ENCODE peak calls at places on chromosomes 6 and 20, in eight cellular contexts. One of them, this sample, is unnamed.

GRCh38 chr6:159107451-159108260 is 61.5 kb upstream of the FNDC1 start:
- DNase-seq in lower leg skin: no peak
- DNase-seq in lung: no peak
- DNase-seq in adrenal gland: no peak
- DNase-seq in upper lobe of right lung: no peak
- DNase-seq in MG63: no peak
- DNase-seq in GM23248: no peak
- DNase-seq in mammary epithelial cell: no peak
- DNase-seq in this sample: peak; percentile 93

GRCh38 chr6:104573372-104573771 is 286.3 kb downstream of the HACE1 start:
- DNase-seq in lower leg skin: no peak
- DNase-seq in lung: no peak
- DNase-seq in adrenal gland: no peak
- DNase-seq in upper lobe of right lung: no peak
- DNase-seq in MG63: no peak
- DNase-seq in GM23248: no peak
- DNase-seq in mammary epithelial cell: no peak
- DNase-seq in this sample: no peak

GRCh38 chr6:127776320-127776719 is 124.5 kb downstream of the THEMIS start:
- DNase-seq in lower leg skin: no peak
- DNase-seq in lung: no peak
- DNase-seq in adrenal gland: no peak
- DNase-seq in upper lobe of right lung: no peak
- DNase-seq in MG63: no peak
- DNase-seq in GM23248: no peak
- DNase-seq in mammary epithelial cell: no peak
- DNase-seq in this sample: no peak

GRCh38 chr6:90170601-90171000 is 126.0 kb downstream of the BACH2 start:
- DNase-seq in lower leg skin: no peak
- DNase-seq in lung: no peak
- DNase-seq in adrenal gland: no peak
- DNase-seq in upper lobe of right lung: no peak
- DNase-seq in MG63: no peak
- DNase-seq in GM23248: no peak
- DNase-seq in mammary epithelial cell: no peak
- DNase-seq in this sample: no peak

GRCh38 chr6:147434508-147434907 is 74.0 kb upstream of the SAMD5 start:
- DNase-seq in lower leg skin: no peak
- DNase-seq in lung: no peak
- DNase-seq in adrenal gland: no peak
- DNase-seq in upper lobe of right lung: no peak
- DNase-seq in MG63: peak; percentile 49
- DNase-seq in GM23248: peak; percentile 2
- DNase-seq in mammary epithelial cell: peak; percentile 74
- DNase-seq in this sample: no peak

GRCh38 chr6:22302828-22303227 is 6.0 kb upstream of the PRL start:
- DNase-seq in lower leg skin: no peak
- DNase-seq in lung: no peak
- DNase-seq in adrenal gland: no peak
- DNase-seq in upper lobe of right lung: no peak
- DNase-seq in MG63: no peak
- DNase-seq in GM23248: peak; percentile 3
- DNase-seq in mammary epithelial cell: no peak
- DNase-seq in this sample: no peak

GRCh38 chr20:61922936-61923335 is 142.7 kb downstream of the TAF4 start:
- DNase-seq in lower leg skin: no peak
- DNase-seq in lung: no peak
- DNase-seq in adrenal gland: no peak
- DNase-seq in upper lobe of right lung: peak; percentile 40
- DNase-seq in MG63: no peak
- DNase-seq in GM23248: no peak
- DNase-seq in mammary epithelial cell: no peak
- DNase-seq in this sample: peak; percentile 41

GRCh38 chr6:158703121-158703839 is 53.4 kb downstream of the SYTL3 start:
- DNase-seq in lower leg skin: peak; percentile 59
- DNase-seq in lung: no peak
- DNase-seq in adrenal gland: no peak
- DNase-seq in upper lobe of right lung: no peak
- DNase-seq in MG63: no peak
- DNase-seq in GM23248: no peak
- DNase-seq in mammary epithelial cell: no peak
- DNase-seq in this sample: peak; percentile 76

GRCh38 chr6:158008894-158009891 is 27.5 kb downstream of the SYNJ2 start:
- DNase-seq in lower leg skin: no peak
- DNase-seq in lung: no peak
- DNase-seq in adrenal gland: peak; percentile 90
- DNase-seq in upper lobe of right lung: peak; percentile 68
- DNase-seq in MG63: peak; percentile 88
- DNase-seq in GM23248: peak; percentile 84
- DNase-seq in mammary epithelial cell: peak; percentile 17
- DNase-seq in this sample: peak; percentile 80

GRCh38 chr20:57440678-57441509 is 49.7 kb downstream of the RBM38 start:
- DNase-seq in lower leg skin: peak; percentile 35
- DNase-seq in lung: peak; percentile 63
- DNase-seq in adrenal gland: peak; percentile 84
- DNase-seq in upper lobe of right lung: peak; percentile 88
- DNase-seq in MG63: peak; percentile 92
- DNase-seq in GM23248: peak; percentile 71
- DNase-seq in mammary epithelial cell: no peak
- DNase-seq in this sample: peak; percentile 86

GRCh38 chr6:128981716-128982115 is 98.8 kb downstream of the LAMA2 start:
- DNase-seq in lower leg skin: no peak
- DNase-seq in lung: no peak
- DNase-seq in adrenal gland: no peak
- DNase-seq in upper lobe of right lung: no peak
- DNase-seq in MG63: no peak
- DNase-seq in GM23248: no peak
- DNase-seq in mammary epithelial cell: peak; percentile 34
- DNase-seq in this sample: no peak

GRCh38 chr20:39968495-39968894 is 720.5 kb downstream of the MAFB start:
- DNase-seq in lower leg skin: no peak
- DNase-seq in lung: no peak
- DNase-seq in adrenal gland: no peak
- DNase-seq in upper lobe of right lung: no peak
- DNase-seq in MG63: no peak
- DNase-seq in GM23248: no peak
- DNase-seq in mammary epithelial cell: no peak
- DNase-seq in this sample: no peak

GRCh38 chr6:148317739-148318138 is 24.9 kb upstream of the SASH1 start:
- DNase-seq in lower leg skin: no peak
- DNase-seq in lung: no peak
- DNase-seq in adrenal gland: no peak
- DNase-seq in upper lobe of right lung: no peak
- DNase-seq in MG63: no peak
- DNase-seq in GM23248: no peak
- DNase-seq in mammary epithelial cell: no peak
- DNase-seq in this sample: no peak

GRCh38 chr6:121522265-121522664 is 86.8 kb downstream of the GJA1 start:
- DNase-seq in lower leg skin: peak; percentile 42
- DNase-seq in lung: no peak
- DNase-seq in adrenal gland: peak; percentile 75
- DNase-seq in upper lobe of right lung: no peak
- DNase-seq in MG63: peak; percentile 83
- DNase-seq in GM23248: peak; percentile 96
- DNase-seq in mammary epithelial cell: peak; percentile 93
- DNase-seq in this sample: no peak

GRCh38 chr6:85449388-85449817 is 480 bp upstream of the NT5E start:
- DNase-seq in lower leg skin: no peak
- DNase-seq in lung: no peak
- DNase-seq in adrenal gland: no peak
- DNase-seq in upper lobe of right lung: no peak
- DNase-seq in MG63: peak; percentile 65
- DNase-seq in GM23248: peak; percentile 86
- DNase-seq in mammary epithelial cell: peak; percentile 80
- DNase-seq in this sample: peak; percentile 84

DNA sequence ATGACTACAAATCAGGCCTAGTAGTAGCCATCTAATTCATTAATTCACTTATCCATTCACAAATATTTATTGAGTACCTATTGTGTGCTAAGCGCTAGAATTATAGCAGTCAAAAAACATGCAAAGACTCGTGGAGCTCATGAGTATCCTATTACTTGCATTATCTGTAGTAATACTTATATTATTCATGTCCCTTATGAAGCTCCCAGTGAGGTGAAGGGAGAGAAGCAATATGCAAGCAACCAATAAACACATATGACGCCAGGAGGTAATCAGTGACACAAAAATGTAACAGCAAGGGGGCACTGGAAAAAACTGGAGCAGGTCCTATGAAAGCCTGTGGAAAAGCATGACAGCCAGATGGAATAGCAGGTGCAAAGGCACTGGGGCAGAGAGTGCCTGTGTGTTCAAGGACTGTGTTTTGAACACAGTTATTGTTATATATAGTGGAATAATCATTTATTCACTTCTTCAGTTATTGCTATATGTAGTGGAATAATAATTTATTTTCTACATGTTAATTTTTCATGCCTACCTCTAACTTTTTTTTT is 109.5 kb downstream of the KIF13A start:
- DNase-seq in lower leg skin: no peak
- DNase-seq in lung: no peak
- DNase-seq in adrenal gland: no peak
- DNase-seq in upper lobe of right lung: no peak
- DNase-seq in MG63: no peak
- DNase-seq in GM23248: no peak
- DNase-seq in mammary epithelial cell: no peak
- DNase-seq in this sample: no peak
- H3K4me3 ChIP-seq in lower leg skin: no peak overlapping the region
- H3K4me3 ChIP-seq in lung: no peak overlapping the region
- H3K4me3 ChIP-seq in adrenal gland: no peak overlapping the region
- H3K4me3 ChIP-seq in upper lobe of right lung: no peak overlapping the region
- H3K4me3 ChIP-seq in MG63: no peak overlapping the region
- H3K4me3 ChIP-seq in GM23248: no peak overlapping the region
- H3K4me3 ChIP-seq in mammary epithelial cell: no peak overlapping the region
- H3K4me3 ChIP-seq in this sample: no peak overlapping the region

GRCh38 chr20:34703573-34704176 is 469 bp upstream of the TP53INP2 start:
- DNase-seq in lower leg skin: peak; percentile 25
- DNase-seq in lung: no peak
- DNase-seq in adrenal gland: peak; percentile 44
- DNase-seq in upper lobe of right lung: no peak
- DNase-seq in MG63: no peak
- DNase-seq in GM23248: peak; percentile 58
- DNase-seq in mammary epithelial cell: peak; percentile 40
- DNase-seq in this sample: no peak

GRCh38 chr20:34705008-34705382 is 851 bp downstream of the TP53INP2 start:
- DNase-seq in lower leg skin: no peak
- DNase-seq in lung: no peak
- DNase-seq in adrenal gland: no peak
- DNase-seq in upper lobe of right lung: no peak
- DNase-seq in MG63: no peak
- DNase-seq in GM23248: no peak
- DNase-seq in mammary epithelial cell: no peak
- DNase-seq in this sample: no peak

GRCh38 chr20:34701405-34702085 is 2.6 kb upstream of the TP53INP2 start:
- DNase-seq in lower leg skin: no peak
- DNase-seq in lung: no peak
- DNase-seq in adrenal gland: no peak
- DNase-seq in upper lobe of right lung: no peak
- DNase-seq in MG63: no peak
- DNase-seq in GM23248: no peak
- DNase-seq in mammary epithelial cell: no peak
- DNase-seq in this sample: no peak

GRCh38 chr20:34704177-34705007 is at the start of gene TP53INP2:
- DNase-seq in lower leg skin: peak; percentile 92
- DNase-seq in lung: peak; percentile 92
- DNase-seq in adrenal gland: peak; percentile 99
- DNase-seq in upper lobe of right lung: peak; percentile 96
- DNase-seq in MG63: peak; percentile 80
- DNase-seq in GM23248: peak; percentile 98
- DNase-seq in mammary epithelial cell: peak; percentile 69
- DNase-seq in this sample: peak; percentile 95

DNA sequence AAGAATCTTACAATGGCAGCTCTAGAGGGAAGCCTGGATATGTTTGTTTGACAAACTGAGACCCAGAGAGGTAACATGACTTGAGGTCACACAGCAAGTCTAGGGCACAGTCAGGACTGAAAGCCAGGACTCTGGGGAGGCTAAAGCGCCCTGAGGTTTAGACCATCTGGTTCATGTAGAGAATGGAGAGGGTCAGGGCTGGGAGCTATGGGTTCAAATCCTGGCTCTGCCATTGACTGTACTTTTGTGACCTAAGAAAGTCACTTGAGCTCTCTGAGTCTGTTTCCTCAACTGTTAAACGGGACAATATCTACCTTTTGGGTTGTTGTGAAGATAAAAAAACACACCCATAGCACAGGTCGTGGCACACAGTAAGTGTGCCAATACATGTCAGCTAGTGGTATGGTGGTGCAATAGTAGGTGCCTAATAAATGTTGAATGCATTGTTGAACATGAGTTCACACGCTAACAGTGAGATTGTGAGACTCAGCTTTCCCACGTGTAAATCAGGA is 1.0 kb upstream of the TP53INP2 start:
- DNase-seq in lower leg skin: no peak
- DNase-seq in lung: no peak
- DNase-seq in adrenal gland: no peak
- DNase-seq in upper lobe of right lung: no peak
- DNase-seq in MG63: no peak
- DNase-seq in GM23248: no peak
- DNase-seq in mammary epithelial cell: no peak
- DNase-seq in this sample: no peak
- H3K4me3 ChIP-seq in lower leg skin: no peak overlapping the region
- H3K4me3 ChIP-seq in lung: no peak overlapping the region
- H3K4me3 ChIP-seq in adrenal gland: peak overlapping the region; percentile 92
- H3K4me3 ChIP-seq in upper lobe of right lung: peak overlapping the region; percentile 72
- H3K4me3 ChIP-seq in MG63: peak overlapping the region; percentile 51
- H3K4me3 ChIP-seq in GM23248: peak overlapping the region; percentile 88
- H3K4me3 ChIP-seq in mammary epithelial cell: peak overlapping the region; percentile 49
- H3K4me3 ChIP-seq in this sample: peak overlapping the region; percentile 73

GRCh38 chr6:108134213-108134973 is 31.4 kb upstream of the NR2E1 start:
- DNase-seq in lower leg skin: no peak
- DNase-seq in lung: no peak
- DNase-seq in adrenal gland: no peak
- DNase-seq in upper lobe of right lung: no peak
- DNase-seq in MG63: no peak
- DNase-seq in GM23248: no peak
- DNase-seq in mammary epithelial cell: no peak
- DNase-seq in this sample: no peak
- H3K4me3 ChIP-seq in lower leg skin: no peak overlapping the region
- H3K4me3 ChIP-seq in lung: no peak overlapping the region
- H3K4me3 ChIP-seq in adrenal gland: peak overlapping the region; percentile 56
- H3K4me3 ChIP-seq in upper lobe of right lung: peak overlapping the region; percentile 39
- H3K4me3 ChIP-seq in MG63: no peak overlapping the region
- H3K4me3 ChIP-seq in GM23248: peak overlapping the region; percentile 68
- H3K4me3 ChIP-seq in mammary epithelial cell: peak overlapping the region; percentile 27
- H3K4me3 ChIP-seq in this sample: no peak overlapping the region

DNA sequence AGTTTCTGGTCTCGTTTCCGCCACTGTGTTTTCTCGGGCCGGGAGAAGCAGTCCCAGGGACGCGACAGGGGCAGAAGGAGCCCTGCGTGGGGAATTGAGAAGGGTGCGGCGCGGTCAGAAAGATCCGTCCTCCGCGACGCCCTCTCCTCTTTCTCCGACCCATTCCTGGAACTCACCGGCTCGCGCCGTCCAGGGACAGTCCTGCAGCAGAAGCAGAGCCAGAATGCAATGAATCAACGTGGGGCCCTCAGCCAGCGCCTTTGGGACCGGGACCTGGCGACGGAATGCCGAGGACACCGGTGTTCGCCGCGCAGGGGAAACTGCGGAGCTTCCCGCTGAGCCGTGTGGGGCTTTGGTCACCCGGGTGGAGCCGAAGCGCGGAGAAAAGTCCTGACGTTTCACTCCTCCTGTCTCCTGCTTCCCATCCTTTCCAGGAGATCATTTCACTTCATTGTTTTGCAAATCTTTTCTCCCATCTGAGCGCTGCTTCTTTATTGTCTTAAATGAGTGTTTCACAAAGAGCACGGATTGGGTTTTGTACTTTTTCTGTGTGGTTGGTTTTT is 26.4 kb downstream of the ULBP1 start:
- DNase-seq in lower leg skin: no peak
- DNase-seq in lung: no peak
- DNase-seq in adrenal gland: no peak
- DNase-seq in upper lobe of right lung: no peak
- DNase-seq in MG63: no peak
- DNase-seq in GM23248: peak; percentile 22
- DNase-seq in mammary epithelial cell: no peak
- DNase-seq in this sample: no peak
- H3K4me3 ChIP-seq in lower leg skin: no peak overlapping the region
- H3K4me3 ChIP-seq in lung: no peak overlapping the region
- H3K4me3 ChIP-seq in adrenal gland: peak overlapping the region; percentile 27
- H3K4me3 ChIP-seq in upper lobe of right lung: no peak overlapping the region
- H3K4me3 ChIP-seq in MG63: peak overlapping the region; percentile 36
- H3K4me3 ChIP-seq in GM23248: peak overlapping the region; percentile 45
- H3K4me3 ChIP-seq in mammary epithelial cell: peak overlapping the region; percentile 41
- H3K4me3 ChIP-seq in this sample: peak overlapping the region; percentile 68

This sample was measured in spleen.